ENCODE peak calls at places on chromosomes 11 and 22, in seven cellular contexts. Q is astrocyte of the spinal cord; H is effector memory CD4-positive, alpha-beta T cell; S is LHCN-M2; V is keratinocyte; P is neural crest cell; F is NK-92 treated with Interleukin-12 subunit alpha and Interleukin-12 subunit beta, amount 100 ng/mL, for 24 hours. C is an unnamed sample.

GRCh38 chr11:117232022-117232878 is at the start of the genes PCSK7 and RNF214:
- DNase-seq in Q (peak; percentile 63), H (peak; percentile 62), S (peak; percentile 64), V (no peak), P (peak; percentile 72), F (peak; percentile 59), C (peak; percentile 56)

GRCh38 chr11:34266090-34266912 is 91.5 kb downstream of the ABTB2 start:
- DNase-seq in Q (peak; percentile 98), H (no peak), S (peak; percentile 80), V (no peak), P (no peak), F (no peak), C (no peak)

GRCh38 chr11:19738124-19738523 is 25.5 kb downstream of the NAV2 start:
- DNase-seq in Q (no peak), H (no peak), S (no peak), V (no peak), P (no peak), F (no peak), C (no peak)

GRCh38 chr22:27086728-27087450 is 429.5 kb downstream of the MIAT start:
- DNase-seq in Q (no peak), H (no peak), S (peak; percentile 56), V (no peak), P (no peak), F (no peak), C (no peak)

GRCh38 chr11:74870485-74870884 is 78.4 kb downstream of the XRRA1 start:
- DNase-seq in Q (peak; percentile 44), H (no peak), S (peak; percentile 34), V (no peak), P (no peak), F (no peak), C (no peak)

GRCh38 chr11:104991994-104992393 is 23.6 kb upstream of the CASP4 start:
- DNase-seq in Q (no peak), H (no peak), S (no peak), V (no peak), P (no peak), F (no peak), C (no peak)

GRCh38 chr11:74282863-74283484 is 28.5 kb downstream of the P4HA3 start:
- DNase-seq in Q (no peak), H (no peak), S (peak; percentile 74), V (no peak), P (no peak), F (no peak), C (no peak)

GRCh38 chr11:46649180-46649738 is 31.9 kb downstream of the ATG13 start:
- DNase-seq in Q (peak; percentile 98), H (no peak), S (peak; percentile 97), V (no peak), P (no peak), F (no peak), C (no peak)

GRCh38 chr11:85682330-85683305 is 3.4 kb downstream of the CCDC89 start:
- DNase-seq in Q (peak; percentile 52), H (peak; percentile 5), S (peak; percentile 66), V (no peak), P (no peak), F (no peak), C (peak; percentile 52)

GRCh38 chr11:102599642-102600261 is 25.4 kb downstream of the MMP20 start:
- DNase-seq in Q (peak; percentile 95), H (no peak), S (peak; percentile 94), V (peak; percentile 86), P (no peak), F (no peak), C (no peak)

GRCh38 chr22:22698263-22698750 is 53.9 kb downstream of the GGTLC2 start:
- DNase-seq in Q (no peak), H (no peak), S (no peak), V (no peak), P (no peak), F (no peak), C (no peak)

GRCh38 chr11:117817213-117818035 is 7.1 kb downstream of the FXYD2 start:
- DNase-seq in Q (peak; percentile 77), H (peak; percentile 65), S (peak; percentile 51), V (no peak), P (peak; percentile 97), F (peak; percentile 74), C (peak; percentile 75)

GRCh38 chr11:126413426-126413825 is 57.9 kb downstream of the ST3GAL4 start:
- DNase-seq in Q (no peak), H (no peak), S (no peak), V (no peak), P (no peak), F (no peak), C (no peak)

GRCh38 chr22:30439226-30439625 is 13.7 kb downstream of the MTFP1 start:
- DNase-seq in Q (no peak), H (no peak), S (no peak), V (peak; percentile 38), P (no peak), F (no peak), C (no peak)

GRCh38 chr11:20367313-20367948 is 3.9 kb downstream of the HTATIP2 start:
- DNase-seq in Q (peak; percentile 93), H (peak; percentile 16), S (peak; percentile 89), V (peak; percentile 45), P (no peak), F (peak; percentile 39), C (no peak)

GRCh38 chr11:94776351-94777321 is 8.5 kb downstream of the AMOTL1 start:
- DNase-seq in Q (peak; percentile 74), H (no peak), S (peak; percentile 89), V (no peak), P (no peak), F (no peak), C (no peak)